ENCODE peak calls at places on chromosomes 16 and 17, in eight cellular contexts. B, S, Q, R, Y, O, T and D are unnamed samples.
A peak's percentile ranks its signal among the peaks of the same experiment; 100 is the strongest.

GRCh38 chr16:4700997-4701743 is 7.8 kb downstream of the NUDT16L1 start:
- DNase-seq in Q (no peak), B (no peak), R (no peak), Y (no peak), O (no peak), T (no peak), S (no peak), D (no peak)

GRCh38 chr16:75494696-75495601 is at the start of gene CHST6:
- DNase-seq in O (no peak), Q (no peak), T (peak; percentile 67), R (no peak), S (peak; percentile 75), Y (peak; percentile 81), B (peak; percentile 44), D (no peak)

GRCh38 chr16:67935096-67935401 is 1.6 kb downstream of the PSMB10 start:
- DNase-seq in O (no peak), R (no peak), S (no peak), Y (no peak), Q (no peak), B (no peak), T (no peak), D (no peak)

GRCh38 chr17:2562162-2562858 is 31.1 kb upstream of the PAFAH1B1 start:
- DNase-seq in O (no peak), R (no peak), S (no peak), B (no peak), Q (no peak), T (no peak), Y (no peak), D (no peak)

GRCh38 chr16:1137604-1138003 is 15.3 kb upstream of the CACNA1H start:
- DNase-seq in R (no peak), Y (peak; percentile 42), T (peak; percentile 99), Q (no peak), B (no peak), S (no peak), O (no peak), D (no peak)

GRCh38 chr17:15323147-15323546 is 18.2 kb downstream of the TEKT3 start:
- DNase-seq in S (peak; percentile 72), T (no peak), B (no peak), Q (no peak), Y (no peak), O (no peak), R (no peak), D (no peak)

GRCh38 chr17:80327518-80327917 is 66.9 kb downstream of the RNF213 start:
- DNase-seq in T (peak; percentile 45), Q (no peak), S (no peak), O (peak; percentile 26), R (no peak), Y (no peak), B (no peak), D (no peak)

GRCh38 chr16:50360033-50360778 is 8.6 kb downstream of the BRD7 start:
- DNase-seq in R (no peak), T (no peak), Y (no peak), O (no peak), B (no peak), Q (no peak), S (no peak), D (no peak)

GRCh38 chr17:49901460-49902331 is 53.8 kb upstream of the TAC4 start:
- DNase-seq in S (no peak), O (no peak), R (peak; percentile 43), Y (peak; percentile 51), Q (peak; percentile 13), B (peak; percentile 70), T (no peak), D (no peak)

GRCh38 chr16:79334127-79334526 is 266.4 kb downstream of the MAF start:
- DNase-seq in T (no peak), O (no peak), B (peak; percentile 10), S (no peak), Y (peak; percentile 79), Q (no peak), R (peak; percentile 4), D (no peak)

GRCh38 chr16:85916141-85916890 is 17.4 kb downstream of the IRF8 start:
- DNase-seq in R (no peak), S (peak; percentile 69), B (peak; percentile 85), Y (no peak), Q (no peak), T (peak; percentile 66), O (no peak), D (no peak)

GRCh38 chr16:85915125-85915845 is 16.3 kb downstream of the IRF8 start:
- DNase-seq in T (no peak), Q (no peak), R (no peak), Y (no peak), O (no peak), B (no peak), S (peak; percentile 55), D (no peak)

GRCh38 chr16:85913688-85914422 is 14.9 kb downstream of the IRF8 start:
- DNase-seq in T (no peak), S (peak; percentile 44), Q (no peak), O (no peak), B (no peak), R (no peak), Y (no peak), D (no peak)

GRCh38 chr16:85913141-85913601 is 14.2 kb downstream of the IRF8 start:
- DNase-seq in T (no peak), Q (no peak), B (no peak), O (no peak), R (no peak), Y (no peak), S (peak; percentile 52), D (no peak)

DNA sequence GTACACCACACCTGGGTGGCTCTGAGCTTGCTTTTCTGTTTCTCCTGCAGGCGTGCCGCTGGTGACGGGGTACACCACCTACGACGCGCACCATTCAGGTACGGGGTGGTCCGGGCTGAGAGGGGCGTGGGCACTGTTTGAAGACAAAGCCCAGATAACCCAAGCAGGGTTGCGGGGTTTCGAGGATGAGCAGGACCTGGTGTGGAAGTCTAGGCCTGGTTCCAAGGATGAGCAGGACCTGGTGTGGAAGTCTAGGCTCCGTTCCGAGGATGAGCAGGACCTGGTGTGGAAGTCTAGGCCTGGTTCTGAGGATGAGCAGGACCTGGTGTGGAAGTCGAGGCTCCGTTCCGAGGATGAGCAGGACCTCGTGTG is 15.4 kb downstream of the IRF8 start:
- DNase-seq in B (no peak), Y (no peak), R (no peak), T (no peak), O (no peak), S (peak; percentile 55), Q (no peak), D (no peak)
- TF ChIP-seq POLR2A in B (no peak), Y (no peak), R (no peak), T (no peak), O (no peak), S (no peak), Q (no peak), D (no peak)

DNA sequence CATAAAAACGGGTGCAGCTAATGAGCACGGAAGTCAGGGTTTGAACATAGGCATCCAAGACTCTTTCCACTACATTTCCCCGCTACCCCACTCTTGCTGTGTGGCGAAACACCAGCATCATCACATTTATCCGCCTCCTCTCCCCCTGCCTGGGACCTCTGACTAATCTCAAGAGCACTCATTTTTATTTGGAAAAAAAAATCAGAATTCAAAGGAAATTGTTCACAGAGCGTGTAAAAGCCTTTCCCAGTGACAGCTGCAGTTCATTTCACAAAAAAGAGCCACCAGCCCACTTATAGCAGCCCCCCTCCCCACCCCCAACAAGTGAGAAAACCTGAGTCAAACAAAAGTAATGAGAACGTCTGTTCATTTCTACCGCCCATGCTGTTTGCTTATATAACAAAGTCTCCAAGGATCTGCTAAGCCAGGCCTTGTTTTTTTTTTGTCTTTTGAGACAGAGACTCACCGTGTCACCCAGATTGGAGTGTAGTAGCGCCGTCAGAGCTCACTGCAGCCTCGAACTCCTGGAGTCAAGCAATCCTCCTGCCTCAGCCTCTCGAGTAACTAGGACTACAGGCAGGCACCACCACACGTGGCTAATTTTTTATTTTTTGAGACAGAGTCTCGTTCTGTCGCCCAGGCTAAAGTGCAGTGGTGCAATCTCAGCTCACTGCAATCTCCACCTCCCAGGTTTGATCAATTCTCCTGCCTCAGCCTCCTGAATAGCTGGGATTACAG is 48.3 kb upstream of the HAPSTR1 start:
- DNase-seq in Q (no peak), T (no peak), B (no peak), Y (no peak), S (no peak), R (no peak), O (no peak), D (no peak)
- H3K27ac ChIP-seq in Q (no peak overlapping the region), T (no peak overlapping the region), B (no peak overlapping the region), Y (no peak overlapping the region), S (no peak overlapping the region), R (no peak overlapping the region), O (no peak overlapping the region), D (no peak overlapping the region)

GRCh38 chr17:77394540-77395295 is 253.9 kb downstream of the SEC14L1 start:
- DNase-seq in B (no peak), O (no peak), S (no peak), Y (no peak), Q (peak; percentile 19), R (no peak), T (peak; percentile 85), D (no peak)

GRCh38 chr17:77393274-77393600 is 252.5 kb downstream of the SEC14L1 start:
- DNase-seq in T (no peak), Q (no peak), O (no peak), R (no peak), B (no peak), Y (no peak), S (no peak), D (no peak)

GRCh38 chr17:77393867-77394539 is 253.2 kb downstream of the SEC14L1 start:
- DNase-seq in Q (no peak), S (no peak), B (peak; percentile 72), T (no peak), R (no peak), O (no peak), Y (no peak), D (no peak)

GRCh38 chr17:77396610-77397009 is 255.8 kb downstream of the SEC14L1 start:
- DNase-seq in Y (no peak), T (no peak), R (no peak), Q (no peak), S (no peak), O (no peak), B (no peak), D (no peak)

GRCh38 chr17:77395609-77396008 is 254.8 kb downstream of the SEC14L1 start:
- DNase-seq in Q (no peak), B (no peak), T (no peak), S (no peak), R (no peak), Y (no peak), O (no peak), D (no peak)
- H3K4me1 ChIP-seq in Q (peaks cover 27% of the 10 kb centered on the region), B (peaks cover 47% of the 10 kb centered on the region), T (peaks cover 70% of the 10 kb centered on the region), S (peaks cover 67% of the 10 kb centered on the region), R (peaks cover 45% of the 10 kb centered on the region), Y (peaks cover 17% of the 10 kb centered on the region), O (peaks cover 96% of the 10 kb centered on the region), D (peaks cover 18% of the 10 kb centered on the region)

DNA sequence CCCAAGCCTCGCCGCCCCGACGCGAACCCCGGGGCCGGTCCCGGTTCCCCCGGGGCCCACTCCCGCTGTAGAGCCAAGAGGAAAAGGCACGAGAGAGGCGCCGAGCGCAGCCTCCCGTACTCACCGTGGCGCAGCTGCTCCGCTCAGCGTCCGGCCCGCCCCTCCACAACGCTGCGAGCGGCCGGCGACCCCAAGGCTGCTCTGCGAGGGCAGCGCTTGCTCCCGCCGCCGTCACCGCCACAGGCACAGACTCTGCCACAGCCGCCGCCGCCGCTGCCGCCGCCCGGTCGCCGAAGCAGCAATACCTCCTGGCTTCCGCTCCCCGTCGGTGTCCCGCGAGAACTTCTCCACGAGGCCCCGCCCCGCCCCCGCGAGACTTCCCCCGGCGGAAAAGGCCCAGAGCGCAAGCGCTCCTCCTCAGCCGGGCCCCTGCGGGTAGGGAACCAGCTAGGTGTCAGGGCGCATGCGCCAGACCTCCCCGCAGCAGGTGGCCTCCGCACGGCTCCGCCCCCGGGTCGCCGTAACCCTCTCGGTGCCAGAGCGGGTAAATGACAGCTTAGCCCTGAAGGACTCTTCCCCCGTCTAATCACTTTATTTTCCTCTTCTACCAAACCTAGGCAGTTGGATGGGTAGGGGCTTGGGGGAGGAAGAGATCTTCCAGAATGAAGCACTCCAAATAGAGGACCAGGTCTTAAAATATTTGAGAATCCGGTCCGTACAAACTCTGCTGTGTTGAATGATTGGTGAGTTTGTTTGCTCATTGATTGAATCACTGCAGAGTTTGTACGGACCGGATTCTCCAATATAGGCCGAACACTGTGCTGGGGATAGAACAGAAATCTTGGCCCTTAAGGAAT is at the start of gene GRB2:
- DNase-seq in Y (peak; percentile 100), R (peak; percentile 99), Q (peak; percentile 94), O (peak; percentile 99), T (peak; percentile 98), S (peak; percentile 100), B (peak; percentile 99), D (peak; percentile 98)
- TF ChIP-seq POLR2A in Y (peak; percentile 90), R (peak; percentile 93), Q (peak; percentile 68), O (peak; percentile 78), T (peak; percentile 88), S (peak; percentile 90), B (peak; percentile 66), D (peak; percentile 61)